ENCODE peak calls at places on chromosomes 12 and 14, in seven cellular contexts. B, L, U, P, R, I and X are unnamed samples.

GRCh38 chr12:11164384-11164783 is 6.6 kb upstream of the SMIM10L1 start:
- DNase-seq in B (no peak), L (no peak), U (no peak), P (no peak), R (no peak), I (no peak), X (no peak)

GRCh38 chr14:39203659-39204606 is 28.9 kb downstream of the PNN start:
- DNase-seq in B (no peak), L (peak; percentile 39), U (no peak), P (no peak), R (no peak), I (no peak), X (no peak)

GRCh38 chr12:2179953-2180736 is 127.4 kb downstream of the CACNA1C start:
- DNase-seq in B (no peak), L (no peak), U (peak; percentile 41), P (no peak), R (no peak), I (no peak), X (no peak)

GRCh38 chr12:49524660-49525324 is 14.0 kb upstream of the KCNH3 start:
- DNase-seq in B (no peak), L (peak; percentile 87), U (no peak), P (no peak), R (no peak), I (no peak), X (no peak)

GRCh38 chr12:69027411-69027811 is 94.4 kb upstream of the CPM start:
- DNase-seq in B (no peak), L (no peak), U (no peak), P (no peak), R (no peak), I (no peak), X (no peak)

GRCh38 chr12:3138896-3139590 is 61.9 kb downstream of the TSPAN9 start:
- DNase-seq in B (no peak), L (peak; percentile 81), U (no peak), P (no peak), R (no peak), I (no peak), X (no peak)

GRCh38 chr12:12086975-12087692 is 16.4 kb downstream of the BCL2L14 start:
- DNase-seq in B (no peak), L (no peak), U (no peak), P (no peak), R (no peak), I (no peak), X (peak; percentile 69)

GRCh38 chr14:35992816-35993511 is 166.8 kb downstream of the BRMS1L start:
- DNase-seq in B (no peak), L (peak; percentile 19), U (no peak), P (no peak), R (no peak), I (no peak), X (no peak)

GRCh38 chr14:75127903-75128595 is 1.2 kb upstream of the NEK9 start:
- DNase-seq in B (no peak), L (peak; percentile 20), U (no peak), P (no peak), R (no peak), I (no peak), X (no peak)

GRCh38 chr14:42571991-42572390 is 965.3 kb downstream of the LRFN5 start:
- DNase-seq in B (no peak), L (no peak), U (no peak), P (no peak), R (no peak), I (no peak), X (no peak)